ENCODE peak calls at places on chromosomes 1 and 21, in eight cellular contexts. M is memory B cell; D is stimulated activated CD8-positive, alpha-beta memory T cell treated with anti-CD3 and anti-CD28 coated beads, Interleukin-4, amount 100 ng/mL, for 24 hours; W is Caki2; V is left ventricle myocardium inferior; T is stimulated activated CD4-positive, alpha-beta T cell treated with anti-CD3 and anti-CD28 coated beads, Interleukin-15, amount 100 ng/mL, for 24 hours; F is fibroblast of pulmonary artery; B is neural crest cell. U is an unnamed sample.
A peak's percentile ranks its signal among the peaks of the same experiment; 100 is the strongest.

GRCh38 chr1:175839678-175840669 is 96.6 kb upstream of the TNR start:
- DNase-seq in M (no peak), D (no peak), W (no peak), V (no peak), T (no peak), F (no peak), B (no peak), U (no peak)

GRCh38 chr21:43846430-43846829 is 18.6 kb upstream of the AGPAT3 start:
- DNase-seq in M (no peak), D (no peak), W (no peak), V (no peak), T (no peak), F (no peak), B (no peak), U (no peak)

GRCh38 chr1:19533626-19534025 is 48.3 kb upstream of the CAPZB start:
- DNase-seq in M (no peak), D (no peak), W (no peak), V (peak; percentile 42), T (no peak), F (no peak), B (no peak), U (no peak)

GRCh38 chr1:236176337-236177336 is 34.3 kb downstream of the GPR137B start:
- DNase-seq in M (no peak), D (no peak), W (peak; percentile 18), V (no peak), T (no peak), F (peak; percentile 24), B (no peak), U (no peak)

GRCh38 chr1:227428803-227429202 is 110.5 kb upstream of the CDC42BPA start:
- DNase-seq in M (no peak), D (no peak), W (peak; percentile 41), V (no peak), T (no peak), F (peak; percentile 94), B (no peak), U (no peak)

GRCh38 chr1:28508435-28508754 is 2.6 kb downstream of the RCC1 start:
- DNase-seq in M (no peak), D (no peak), W (no peak), V (no peak), T (peak; percentile 50), F (no peak), B (no peak), U (peak; percentile 36)

GRCh38 chr1:70685300-70686286 is 274.5 kb downstream of the CTH start:
- DNase-seq in M (peak; percentile 23), D (peak; percentile 17), W (peak; percentile 28), V (peak; percentile 29), T (peak; percentile 48), F (peak; percentile 78), B (peak; percentile 27), U (peak; percentile 46)

GRCh38 chr21:16215193-16215592 is 485.4 kb downstream of the USP25 start:
- DNase-seq in M (no peak), D (no peak), W (no peak), V (no peak), T (no peak), F (no peak), B (no peak), U (no peak)

GRCh38 chr1:2637472-2637871 is 4.7 kb upstream of the MMEL1 start:
- DNase-seq in M (no peak), D (no peak), W (no peak), V (no peak), T (no peak), F (no peak), B (no peak), U (no peak)

GRCh38 chr1:203069028-203069804 is 16.6 kb downstream of the MYOG start:
- DNase-seq in M (no peak), D (no peak), W (no peak), V (no peak), T (no peak), F (peak; percentile 28), B (no peak), U (no peak)

GRCh38 chr1:43367026-43367903 is 546 bp downstream of the ELOVL1 start:
- DNase-seq in M (no peak), D (no peak), W (no peak), V (peak; percentile 25), T (peak; percentile 59), F (no peak), B (no peak), U (peak; percentile 42)

GRCh38 chr1:59076612-59077011 is 220.3 kb upstream of the FGGY start:
- DNase-seq in M (no peak), D (no peak), W (no peak), V (no peak), T (no peak), F (no peak), B (no peak), U (no peak)

GRCh38 chr1:28766532-28767183 is 29.9 kb downstream of the YTHDF2 start:
- DNase-seq in M (no peak), D (no peak), W (no peak), V (no peak), T (no peak), F (no peak), B (no peak), U (no peak)

GRCh38 chr1:53066941-53067738 is 5.1 kb downstream of the PODN start:
- DNase-seq in M (no peak), D (no peak), W (no peak), V (peak; percentile 11), T (no peak), F (no peak), B (no peak), U (no peak)

GRCh38 chr1:204962742-204963632 is 80.0 kb upstream of the CNTN2 start:
- DNase-seq in M (no peak), D (no peak), W (no peak), V (no peak), T (no peak), F (no peak), B (no peak), U (no peak)

GRCh38 chr1:5746611-5747427 is 245.4 kb downstream of the NPHP4 start:
- DNase-seq in M (no peak), D (no peak), W (no peak), V (no peak), T (no peak), F (no peak), B (no peak), U (no peak)

GRCh38 chr1:3816331-3817137 is 20.2 kb upstream of the LRRC47 start:
- DNase-seq in M (no peak), D (no peak), W (no peak), V (no peak), T (no peak), F (no peak), B (no peak), U (no peak)

GRCh38 chr1:182698977-182699672 is 14.7 kb upstream of the RGS8 start:
- DNase-seq in M (no peak), D (no peak), W (no peak), V (peak; percentile 35), T (no peak), F (peak; percentile 3), B (no peak), U (no peak)

GRCh38 chr1:229716692-229717091 is 90.6 kb downstream of the URB2 start:
- DNase-seq in M (no peak), D (no peak), W (no peak), V (no peak), T (no peak), F (no peak), B (no peak), U (no peak)

GRCh38 chr1:178238722-178239510 is 145.0 kb downstream of the RASAL2 start:
- DNase-seq in M (no peak), D (no peak), W (peak; percentile 86), V (no peak), T (no peak), F (peak; percentile 97), B (no peak), U (no peak)

GRCh38 chr1:57353589-57353988 is 70.3 kb downstream of the DAB1 start:
- DNase-seq in M (no peak), D (no peak), W (no peak), V (no peak), T (no peak), F (no peak), B (no peak), U (no peak)

GRCh38 chr1:70717656-70718055 is 306.6 kb downstream of the CTH start:
- DNase-seq in M (no peak), D (no peak), W (no peak), V (no peak), T (no peak), F (no peak), B (no peak), U (no peak)

GRCh38 chr1:46437723-46438122 is 43.6 kb downstream of the FAAH start:
- DNase-seq in M (no peak), D (no peak), W (no peak), V (no peak), T (no peak), F (no peak), B (no peak), U (no peak)

GRCh38 chr1:5706239-5706638 is 286.0 kb downstream of the NPHP4 start:
- DNase-seq in M (no peak), D (no peak), W (no peak), V (no peak), T (no peak), F (no peak), B (no peak), U (no peak)